ENCODE peak calls at places on chromosomes 2 and 18, in four cellular contexts. One of them, this sample, is unnamed.

GRCh38 chr2:11786191-11786590 is 39.8 kb downstream of the LPIN1 start:
- DNase-seq in IMR-90: no peak
- DNase-seq in activated B cell treated with CpG ODN at 0.5 μM for 24 hours: no peak
- DNase-seq in upper lobe of right lung: no peak
- DNase-seq in this sample: no peak

GRCh38 chr2:40584432-40584831 is 132.5 kb upstream of the SLC8A1 start:
- DNase-seq in IMR-90: peak; percentile 72
- DNase-seq in activated B cell treated with CpG ODN at 0.5 μM for 24 hours: no peak
- DNase-seq in upper lobe of right lung: no peak
- DNase-seq in this sample: no peak

GRCh38 chr2:157185828-157186227 is 71.7 kb upstream of the GALNT5 start:
- DNase-seq in IMR-90: peak; percentile 74
- DNase-seq in activated B cell treated with CpG ODN at 0.5 μM for 24 hours: no peak
- DNase-seq in upper lobe of right lung: no peak
- DNase-seq in this sample: no peak

GRCh38 chr2:15410884-15411283 is 150.2 kb downstream of the NBAS start:
- DNase-seq in IMR-90: no peak
- DNase-seq in activated B cell treated with CpG ODN at 0.5 μM for 24 hours: no peak
- DNase-seq in upper lobe of right lung: no peak
- DNase-seq in this sample: no peak

GRCh38 chr2:102000813-102001766 is 9.3 kb downstream of the IL1R2 start:
- DNase-seq in IMR-90: no peak
- DNase-seq in activated B cell treated with CpG ODN at 0.5 μM for 24 hours: no peak
- DNase-seq in upper lobe of right lung: no peak
- DNase-seq in this sample: no peak

GRCh38 chr2:25955036-25955435 is 27.3 kb downstream of the KIF3C start:
- DNase-seq in IMR-90: peak; percentile 21
- DNase-seq in activated B cell treated with CpG ODN at 0.5 μM for 24 hours: no peak
- DNase-seq in upper lobe of right lung: no peak
- DNase-seq in this sample: no peak

GRCh38 chr18:36120297-36120696 is 8.8 kb downstream of the SLC39A6 start:
- DNase-seq in IMR-90: no peak
- DNase-seq in activated B cell treated with CpG ODN at 0.5 μM for 24 hours: no peak
- DNase-seq in upper lobe of right lung: no peak
- DNase-seq in this sample: no peak

GRCh38 chr2:158098171-158098570 is 3.5 kb upstream of the UPP2 start:
- DNase-seq in IMR-90: no peak
- DNase-seq in activated B cell treated with CpG ODN at 0.5 μM for 24 hours: no peak
- DNase-seq in upper lobe of right lung: no peak
- DNase-seq in this sample: no peak

GRCh38 chr2:225582355-225583116 is 183.0 kb downstream of the NYAP2 start:
- DNase-seq in IMR-90: no peak
- DNase-seq in activated B cell treated with CpG ODN at 0.5 μM for 24 hours: no peak
- DNase-seq in upper lobe of right lung: no peak
- DNase-seq in this sample: no peak

GRCh38 chr18:34342960-34343359 is 118.2 kb upstream of the NOL4 start:
- DNase-seq in IMR-90: peak; percentile 28
- DNase-seq in activated B cell treated with CpG ODN at 0.5 μM for 24 hours: no peak
- DNase-seq in upper lobe of right lung: no peak
- DNase-seq in this sample: no peak

GRCh38 chr2:162118166-162119031 is 33.6 kb downstream of the GCG start:
- DNase-seq in IMR-90: peak; percentile 78
- DNase-seq in activated B cell treated with CpG ODN at 0.5 μM for 24 hours: no peak
- DNase-seq in upper lobe of right lung: no peak
- DNase-seq in this sample: no peak

GRCh38 chr2:237256845-237257244 is 157.1 kb downstream of the COL6A3 start:
- DNase-seq in IMR-90: peak; percentile 86
- DNase-seq in activated B cell treated with CpG ODN at 0.5 μM for 24 hours: no peak
- DNase-seq in upper lobe of right lung: no peak
- DNase-seq in this sample: no peak

GRCh38 chr18:21914739-21915319 is 174.2 kb downstream of the MIB1 start:
- DNase-seq in IMR-90: peak; percentile 62
- DNase-seq in activated B cell treated with CpG ODN at 0.5 μM for 24 hours: no peak
- DNase-seq in upper lobe of right lung: no peak
- DNase-seq in this sample: no peak

GRCh38 chr2:109422071-109422757 is 191.6 kb downstream of the SEPTIN10 start:
- DNase-seq in IMR-90: peak; percentile 28
- DNase-seq in activated B cell treated with CpG ODN at 0.5 μM for 24 hours: no peak
- DNase-seq in upper lobe of right lung: no peak
- DNase-seq in this sample: no peak

GRCh38 chr2:28668880-28669279 is 82.8 kb upstream of the PPP1CB start:
- DNase-seq in IMR-90: no peak
- DNase-seq in activated B cell treated with CpG ODN at 0.5 μM for 24 hours: no peak
- DNase-seq in upper lobe of right lung: no peak
- DNase-seq in this sample: no peak

GRCh38 chr18:845152-845819 is 33.2 kb upstream of the YES1 start:
- DNase-seq in IMR-90: peak; percentile 63
- DNase-seq in activated B cell treated with CpG ODN at 0.5 μM for 24 hours: no peak
- DNase-seq in upper lobe of right lung: no peak
- DNase-seq in this sample: no peak

GRCh38 chr2:178197791-178198190 is 3.5 kb downstream of the OSBPL6 start:
- DNase-seq in IMR-90: no peak
- DNase-seq in activated B cell treated with CpG ODN at 0.5 μM for 24 hours: no peak
- DNase-seq in upper lobe of right lung: no peak
- DNase-seq in this sample: no peak

GRCh38 chr2:47819834-47820233 is 36.9 kb downstream of the MSH6 start:
- DNase-seq in IMR-90: peak; percentile 29
- DNase-seq in activated B cell treated with CpG ODN at 0.5 μM for 24 hours: no peak
- DNase-seq in upper lobe of right lung: no peak
- DNase-seq in this sample: no peak

GRCh38 chr2:199195893-199196502 is 261.7 kb downstream of the SATB2 start:
- DNase-seq in IMR-90: no peak
- DNase-seq in activated B cell treated with CpG ODN at 0.5 μM for 24 hours: no peak
- DNase-seq in upper lobe of right lung: no peak
- DNase-seq in this sample: no peak

GRCh38 chr18:35049111-35050003 is 8.1 kb downstream of the MAPRE2 start:
- DNase-seq in IMR-90: no peak
- DNase-seq in activated B cell treated with CpG ODN at 0.5 μM for 24 hours: no peak
- DNase-seq in upper lobe of right lung: no peak
- DNase-seq in this sample: no peak

GRCh38 chr2:75157435-75157834 is 41.9 kb downstream of the TACR1 start:
- DNase-seq in IMR-90: no peak
- DNase-seq in activated B cell treated with CpG ODN at 0.5 μM for 24 hours: no peak
- DNase-seq in upper lobe of right lung: no peak
- DNase-seq in this sample: no peak

GRCh38 chr2:142557391-142557790 is 320.1 kb upstream of the KYNU start:
- DNase-seq in IMR-90: no peak
- DNase-seq in activated B cell treated with CpG ODN at 0.5 μM for 24 hours: no peak
- DNase-seq in upper lobe of right lung: no peak
- DNase-seq in this sample: no peak

GRCh38 chr18:45012286-45012685 is 331.6 kb downstream of the SETBP1 start:
- DNase-seq in IMR-90: no peak
- DNase-seq in activated B cell treated with CpG ODN at 0.5 μM for 24 hours: no peak
- DNase-seq in upper lobe of right lung: no peak
- DNase-seq in this sample: no peak

GRCh38 chr18:35334183-35334582 is 10.0 kb downstream of the ZNF24 start:
- DNase-seq in IMR-90: no peak
- DNase-seq in activated B cell treated with CpG ODN at 0.5 μM for 24 hours: no peak
- DNase-seq in upper lobe of right lung: no peak
- DNase-seq in this sample: no peak

GRCh38 chr2:72149556-72150156 is 2.0 kb upstream of the CYP26B1 start:
- DNase-seq in IMR-90: peak; percentile 14
- DNase-seq in activated B cell treated with CpG ODN at 0.5 μM for 24 hours: no peak
- DNase-seq in upper lobe of right lung: peak; percentile 63
- DNase-seq in this sample: no peak

GRCh38 chr2:121319941-121320340 is 34.9 kb upstream of the TFCP2L1 start:
- DNase-seq in IMR-90: no peak
- DNase-seq in activated B cell treated with CpG ODN at 0.5 μM for 24 hours: no peak
- DNase-seq in upper lobe of right lung: no peak
- DNase-seq in this sample: no peak

GRCh38 chr2:102703748-102704147 is 58.1 kb upstream of the TMEM182 start:
- DNase-seq in IMR-90: peak; percentile 5
- DNase-seq in activated B cell treated with CpG ODN at 0.5 μM for 24 hours: no peak
- DNase-seq in upper lobe of right lung: no peak
- DNase-seq in this sample: no peak

GRCh38 chr2:57278451-57278850 is 768.2 kb upstream of the VRK2 start:
- DNase-seq in IMR-90: no peak
- DNase-seq in activated B cell treated with CpG ODN at 0.5 μM for 24 hours: no peak
- DNase-seq in upper lobe of right lung: no peak
- DNase-seq in this sample: no peak

GRCh38 chr2:79453918-79454317 is 58.9 kb upstream of the CTNNA2 start:
- DNase-seq in IMR-90: no peak
- DNase-seq in activated B cell treated with CpG ODN at 0.5 μM for 24 hours: no peak
- DNase-seq in upper lobe of right lung: no peak
- DNase-seq in this sample: no peak

GRCh38 chr18:68024716-68025115 is 508.2 kb upstream of the DSEL start:
- DNase-seq in IMR-90: no peak
- DNase-seq in activated B cell treated with CpG ODN at 0.5 μM for 24 hours: no peak
- DNase-seq in upper lobe of right lung: no peak
- DNase-seq in this sample: no peak

GRCh38 chr2:158890296-158890905 is 78.0 kb upstream of the TANC1 start:
- DNase-seq in IMR-90: no peak
- DNase-seq in activated B cell treated with CpG ODN at 0.5 μM for 24 hours: no peak
- DNase-seq in upper lobe of right lung: no peak
- DNase-seq in this sample: no peak

GRCh38 chr18:74511823-74512222 is 15.7 kb downstream of the CNDP2 start:
- DNase-seq in IMR-90: no peak
- DNase-seq in activated B cell treated with CpG ODN at 0.5 μM for 24 hours: no peak
- DNase-seq in upper lobe of right lung: no peak
- DNase-seq in this sample: no peak

GRCh38 chr2:26913599-26914285 is 56.7 kb upstream of the MAPRE3 start:
- DNase-seq in IMR-90: peak; percentile 34
- DNase-seq in activated B cell treated with CpG ODN at 0.5 μM for 24 hours: no peak
- DNase-seq in upper lobe of right lung: no peak
- DNase-seq in this sample: no peak

GRCh38 chr2:38740851-38741541 is 10.2 kb downstream of the SRSF7 start:
- DNase-seq in IMR-90: peak; percentile 53
- DNase-seq in activated B cell treated with CpG ODN at 0.5 μM for 24 hours: no peak
- DNase-seq in upper lobe of right lung: no peak
- DNase-seq in this sample: no peak
- TF ChIP-seq CTCF in IMR-90: peak; percentile 56
- TF ChIP-seq CTCF in activated B cell treated with CpG ODN at 0.5 μM for 24 hours: no peak
- TF ChIP-seq CTCF in upper lobe of right lung: peak; percentile 64
- TF ChIP-seq CTCF in this sample: peak; percentile 92

DNA sequence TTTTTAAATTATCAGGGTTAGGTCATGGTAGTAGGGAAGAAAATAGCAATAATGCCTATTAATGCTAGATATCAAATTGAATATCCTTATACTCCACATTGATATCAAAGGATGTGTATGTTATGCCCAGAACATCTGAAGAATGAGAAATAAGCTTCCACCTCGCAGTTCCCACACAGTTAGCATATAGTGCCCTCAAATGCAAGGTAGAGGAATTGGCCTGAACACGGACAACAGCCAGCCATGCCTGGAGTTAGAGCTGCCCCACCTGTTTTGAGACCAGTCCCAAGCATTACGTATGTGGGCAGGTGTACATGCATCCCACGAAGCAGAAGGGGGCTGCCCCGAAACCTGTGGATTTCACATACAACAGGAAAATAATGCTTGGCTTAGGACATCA is 79.6 kb downstream of the SUMO1 start:
- DNase-seq in IMR-90: peak; percentile 46
- DNase-seq in activated B cell treated with CpG ODN at 0.5 μM for 24 hours: no peak
- DNase-seq in upper lobe of right lung: no peak
- DNase-seq in this sample: no peak
- TF ChIP-seq CTCF in IMR-90: peak; percentile 54
- TF ChIP-seq CTCF in activated B cell treated with CpG ODN at 0.5 μM for 24 hours: no peak
- TF ChIP-seq CTCF in upper lobe of right lung: no peak
- TF ChIP-seq CTCF in this sample: no peak

GRCh38 chr2:232593931-232594330 is 39.5 kb upstream of the EFHD1 start:
- DNase-seq in IMR-90: no peak
- DNase-seq in activated B cell treated with CpG ODN at 0.5 μM for 24 hours: no peak
- DNase-seq in upper lobe of right lung: no peak
- DNase-seq in this sample: no peak

GRCh38 chr2:232597362-232598079 is 35.9 kb upstream of the EFHD1 start:
- DNase-seq in IMR-90: no peak
- DNase-seq in activated B cell treated with CpG ODN at 0.5 μM for 24 hours: no peak
- DNase-seq in upper lobe of right lung: no peak
- DNase-seq in this sample: no peak

GRCh38 chr2:232588680-232589585 is 38.4 kb downstream of the EIF4E2 start:
- DNase-seq in IMR-90: peak; percentile 86
- DNase-seq in activated B cell treated with CpG ODN at 0.5 μM for 24 hours: no peak
- DNase-seq in upper lobe of right lung: peak; percentile 72
- DNase-seq in this sample: no peak

GRCh38 chr2:232588031-232588430 is 37.5 kb downstream of the EIF4E2 start:
- DNase-seq in IMR-90: no peak
- DNase-seq in activated B cell treated with CpG ODN at 0.5 μM for 24 hours: no peak
- DNase-seq in upper lobe of right lung: no peak
- DNase-seq in this sample: no peak

DNA sequence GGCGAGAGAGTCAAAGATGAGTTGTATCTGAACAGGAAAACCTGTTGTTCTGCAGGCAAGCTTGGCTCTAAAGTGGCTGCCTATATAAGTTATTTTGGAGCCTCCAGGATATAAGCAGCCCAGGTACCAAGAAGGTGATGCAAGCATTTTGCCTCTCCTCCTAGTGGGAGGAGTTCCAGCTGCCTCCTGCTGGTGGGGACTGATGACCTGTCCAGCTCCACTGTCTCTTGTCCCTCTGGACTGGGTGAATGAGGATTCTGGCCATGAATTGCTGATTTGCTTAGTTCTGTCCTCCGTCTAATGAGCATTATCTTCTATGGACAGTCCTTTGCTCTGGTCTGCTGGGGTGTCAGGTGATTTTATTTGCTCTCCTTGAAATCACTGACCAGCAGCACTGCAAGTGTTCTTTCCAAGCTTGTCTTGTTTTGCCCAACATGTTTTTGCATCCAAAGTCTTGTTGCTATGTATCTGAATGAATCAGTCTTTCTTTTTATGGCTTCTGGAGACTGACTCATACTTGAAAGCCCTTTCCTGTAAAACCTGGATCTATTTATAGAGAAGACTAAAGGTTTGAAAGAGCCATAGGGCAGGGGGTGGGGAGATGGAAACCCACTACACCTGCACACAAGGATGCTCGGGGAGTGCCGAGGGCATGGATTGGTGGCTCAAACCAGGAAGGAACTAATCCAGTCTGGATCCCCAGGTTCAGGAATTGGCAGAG is 40.6 kb upstream of the EFHD1 start:
- DNase-seq in IMR-90: peak; percentile 82
- DNase-seq in activated B cell treated with CpG ODN at 0.5 μM for 24 hours: no peak
- DNase-seq in upper lobe of right lung: no peak
- DNase-seq in this sample: no peak
- TF ChIP-seq CTCF in IMR-90: no peak
- TF ChIP-seq CTCF in activated B cell treated with CpG ODN at 0.5 μM for 24 hours: no peak
- TF ChIP-seq CTCF in upper lobe of right lung: no peak
- TF ChIP-seq CTCF in this sample: no peak

DNA sequence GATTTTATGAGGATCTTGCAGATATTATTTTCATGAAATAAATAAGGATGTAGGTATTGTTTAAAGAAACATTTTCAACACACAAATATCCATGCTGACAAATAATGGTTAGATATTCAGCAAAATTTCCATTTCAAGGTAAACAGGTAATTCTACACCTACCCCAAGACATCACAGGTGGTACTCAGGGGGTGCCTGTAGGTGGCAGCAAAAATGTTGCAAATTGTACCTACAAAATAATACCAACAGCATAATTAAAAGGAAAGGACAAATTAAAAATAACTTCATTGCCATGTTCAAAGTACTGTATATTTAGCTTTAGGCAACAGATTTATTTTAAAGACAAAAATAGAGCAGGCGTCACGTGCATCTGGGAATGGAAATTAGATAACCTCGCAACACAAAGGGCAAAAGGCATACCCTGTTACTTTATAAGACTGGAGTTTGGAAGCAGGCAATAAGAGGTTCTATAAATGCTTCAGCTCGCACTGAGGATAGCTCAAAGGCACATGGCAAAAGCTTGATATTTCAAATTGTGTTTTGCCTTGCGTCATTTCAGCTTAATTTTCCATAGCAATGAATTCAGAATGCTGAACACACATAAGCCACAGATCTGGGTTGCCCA is 630.5 kb downstream of the TDRD15 start:
- DNase-seq in IMR-90: no peak
- DNase-seq in activated B cell treated with CpG ODN at 0.5 μM for 24 hours: no peak
- DNase-seq in upper lobe of right lung: no peak
- DNase-seq in this sample: no peak
- TF ChIP-seq CTCF in IMR-90: peak; percentile 31
- TF ChIP-seq CTCF in activated B cell treated with CpG ODN at 0.5 μM for 24 hours: no peak
- TF ChIP-seq CTCF in upper lobe of right lung: peak; percentile 32
- TF ChIP-seq CTCF in this sample: no peak

This sample was measured in mesothelial cell of epicardium.